ENCODE peak calls at places on chromosomes 12 and 14, in nine cellular contexts. One of them, this sample, is unnamed.

GRCh38 chr14:56129941-56130340 is 11.7 kb downstream of the PELI2 start:
- ATAC-seq in lower lobe of right lung: peak; percentile 74
- ATAC-seq in heart right ventricle: no peak
- ATAC-seq in IMR-90: no peak
- ATAC-seq in right cardiac atrium: peak; percentile 68
- ATAC-seq in HepG2: no peak
- ATAC-seq in CD4-positive, CD25-positive, alpha-beta regulatory T cell: no peak
- ATAC-seq in CD8-positive, alpha-beta T cell: no peak
- ATAC-seq in A549: no peak
- ATAC-seq in this sample: no peak

GRCh38 chr14:63157195-63157594 is 47.0 kb upstream of the RHOJ start:
- ATAC-seq in heart right ventricle: no peak
- ATAC-seq in IMR-90: no peak
- ATAC-seq in A549: no peak
- ATAC-seq in right cardiac atrium: no peak
- ATAC-seq in CD4-positive, CD25-positive, alpha-beta regulatory T cell: no peak
- ATAC-seq in CD8-positive, alpha-beta T cell: no peak
- ATAC-seq in lower lobe of right lung: no peak
- ATAC-seq in HepG2: no peak
- ATAC-seq in this sample: no peak

GRCh38 chr14:57943038-57943437 is 77.1 kb upstream of the SLC35F4 start:
- ATAC-seq in IMR-90: no peak
- ATAC-seq in lower lobe of right lung: no peak
- ATAC-seq in HepG2: no peak
- ATAC-seq in right cardiac atrium: no peak
- ATAC-seq in A549: no peak
- ATAC-seq in CD4-positive, CD25-positive, alpha-beta regulatory T cell: no peak
- ATAC-seq in heart right ventricle: no peak
- ATAC-seq in CD8-positive, alpha-beta T cell: no peak
- ATAC-seq in this sample: no peak

GRCh38 chr12:20576528-20576927 is 118.6 kb upstream of the SLCO1C1 start:
- ATAC-seq in A549: no peak
- ATAC-seq in HepG2: no peak
- ATAC-seq in right cardiac atrium: no peak
- ATAC-seq in CD8-positive, alpha-beta T cell: no peak
- ATAC-seq in IMR-90: no peak
- ATAC-seq in CD4-positive, CD25-positive, alpha-beta regulatory T cell: no peak
- ATAC-seq in lower lobe of right lung: no peak
- ATAC-seq in heart right ventricle: no peak
- ATAC-seq in this sample: no peak

GRCh38 chr14:64463198-64463597 is 2.1 kb upstream of the AKAP5 start:
- ATAC-seq in right cardiac atrium: no peak
- ATAC-seq in HepG2: no peak
- ATAC-seq in CD4-positive, CD25-positive, alpha-beta regulatory T cell: no peak
- ATAC-seq in A549: no peak
- ATAC-seq in lower lobe of right lung: no peak
- ATAC-seq in heart right ventricle: no peak
- ATAC-seq in IMR-90: no peak
- ATAC-seq in CD8-positive, alpha-beta T cell: no peak
- ATAC-seq in this sample: no peak

GRCh38 chr12:68137278-68137930 is 22.1 kb downstream of the IFNG start:
- ATAC-seq in right cardiac atrium: no peak
- ATAC-seq in HepG2: no peak
- ATAC-seq in CD4-positive, CD25-positive, alpha-beta regulatory T cell: peak; percentile 52
- ATAC-seq in A549: no peak
- ATAC-seq in IMR-90: no peak
- ATAC-seq in heart right ventricle: no peak
- ATAC-seq in lower lobe of right lung: no peak
- ATAC-seq in CD8-positive, alpha-beta T cell: peak; percentile 20
- ATAC-seq in this sample: no peak

GRCh38 chr12:38930994-38931393 is 25.6 kb upstream of the CPNE8 start:
- ATAC-seq in CD4-positive, CD25-positive, alpha-beta regulatory T cell: no peak
- ATAC-seq in CD8-positive, alpha-beta T cell: no peak
- ATAC-seq in heart right ventricle: no peak
- ATAC-seq in right cardiac atrium: no peak
- ATAC-seq in lower lobe of right lung: no peak
- ATAC-seq in HepG2: peak; percentile 56
- ATAC-seq in A549: no peak
- ATAC-seq in IMR-90: no peak
- ATAC-seq in this sample: no peak

GRCh38 chr12:123973552-123974341 is 732 bp downstream of the ZNF664 start:
- ATAC-seq in CD8-positive, alpha-beta T cell: no peak
- ATAC-seq in HepG2: peak; percentile 14
- ATAC-seq in CD4-positive, CD25-positive, alpha-beta regulatory T cell: no peak
- ATAC-seq in right cardiac atrium: peak; percentile 4
- ATAC-seq in lower lobe of right lung: no peak
- ATAC-seq in heart right ventricle: peak; percentile 49
- ATAC-seq in A549: peak; percentile 45
- ATAC-seq in IMR-90: no peak
- ATAC-seq in this sample: no peak

GRCh38 chr12:49253033-49253623 is 11.8 kb upstream of the TUBA1C start:
- ATAC-seq in CD4-positive, CD25-positive, alpha-beta regulatory T cell: no peak
- ATAC-seq in CD8-positive, alpha-beta T cell: no peak
- ATAC-seq in IMR-90: peak; percentile 51
- ATAC-seq in HepG2: no peak
- ATAC-seq in A549: peak; percentile 53
- ATAC-seq in heart right ventricle: no peak
- ATAC-seq in lower lobe of right lung: no peak
- ATAC-seq in right cardiac atrium: no peak
- ATAC-seq in this sample: no peak

GRCh38 chr12:47033081-47033480 is 46.3 kb upstream of the PCED1B start:
- ATAC-seq in heart right ventricle: peak; percentile 77
- ATAC-seq in right cardiac atrium: peak; percentile 95
- ATAC-seq in A549: peak; percentile 90
- ATAC-seq in IMR-90: peak; percentile 65
- ATAC-seq in CD8-positive, alpha-beta T cell: no peak
- ATAC-seq in HepG2: no peak
- ATAC-seq in lower lobe of right lung: peak; percentile 89
- ATAC-seq in CD4-positive, CD25-positive, alpha-beta regulatory T cell: no peak
- ATAC-seq in this sample: peak; percentile 72

GRCh38 chr14:77714926-77715325 is 7.0 kb downstream of the SLIRP start:
- ATAC-seq in HepG2: no peak
- ATAC-seq in right cardiac atrium: no peak
- ATAC-seq in lower lobe of right lung: no peak
- ATAC-seq in IMR-90: no peak
- ATAC-seq in A549: no peak
- ATAC-seq in heart right ventricle: no peak
- ATAC-seq in CD8-positive, alpha-beta T cell: no peak
- ATAC-seq in CD4-positive, CD25-positive, alpha-beta regulatory T cell: no peak
- ATAC-seq in this sample: no peak

GRCh38 chr12:121750507-121750955 is 38.0 kb downstream of the TMEM120B start:
- ATAC-seq in CD8-positive, alpha-beta T cell: peak; percentile 20
- ATAC-seq in lower lobe of right lung: no peak
- ATAC-seq in IMR-90: no peak
- ATAC-seq in right cardiac atrium: no peak
- ATAC-seq in CD4-positive, CD25-positive, alpha-beta regulatory T cell: no peak
- ATAC-seq in HepG2: no peak
- ATAC-seq in heart right ventricle: no peak
- ATAC-seq in A549: no peak
- ATAC-seq in this sample: no peak
- H3K27ac ChIP-seq in CD8-positive, alpha-beta T cell: no peak overlapping the region
- H3K27ac ChIP-seq in lower lobe of right lung: no peak overlapping the region
- H3K27ac ChIP-seq in IMR-90: no peak overlapping the region
- H3K27ac ChIP-seq in right cardiac atrium: no peak overlapping the region
- H3K27ac ChIP-seq in CD4-positive, CD25-positive, alpha-beta regulatory T cell: no peak overlapping the region
- H3K27ac ChIP-seq in HepG2: no peak overlapping the region
- H3K27ac ChIP-seq in heart right ventricle: no peak overlapping the region
- H3K27ac ChIP-seq in A549: peak overlapping the region; percentile 87
- H3K27ac ChIP-seq in this sample: no peak overlapping the region

GRCh38 chr12:13121568-13121967 is 18.1 kb upstream of the GSG1 start:
- ATAC-seq in CD8-positive, alpha-beta T cell: no peak
- ATAC-seq in right cardiac atrium: peak; percentile 52
- ATAC-seq in CD4-positive, CD25-positive, alpha-beta regulatory T cell: no peak
- ATAC-seq in heart right ventricle: no peak
- ATAC-seq in IMR-90: no peak
- ATAC-seq in lower lobe of right lung: no peak
- ATAC-seq in HepG2: no peak
- ATAC-seq in A549: no peak
- ATAC-seq in this sample: no peak
- H3K27ac ChIP-seq in CD8-positive, alpha-beta T cell: no peak overlapping the region
- H3K27ac ChIP-seq in right cardiac atrium: peak overlapping the region; percentile 33
- H3K27ac ChIP-seq in CD4-positive, CD25-positive, alpha-beta regulatory T cell: no peak overlapping the region
- H3K27ac ChIP-seq in heart right ventricle: peak overlapping the region; percentile 58
- H3K27ac ChIP-seq in IMR-90: no peak overlapping the region
- H3K27ac ChIP-seq in lower lobe of right lung: no peak overlapping the region
- H3K27ac ChIP-seq in HepG2: no peak overlapping the region
- H3K27ac ChIP-seq in A549: no peak overlapping the region
- H3K27ac ChIP-seq in this sample: no peak overlapping the region

DNA sequence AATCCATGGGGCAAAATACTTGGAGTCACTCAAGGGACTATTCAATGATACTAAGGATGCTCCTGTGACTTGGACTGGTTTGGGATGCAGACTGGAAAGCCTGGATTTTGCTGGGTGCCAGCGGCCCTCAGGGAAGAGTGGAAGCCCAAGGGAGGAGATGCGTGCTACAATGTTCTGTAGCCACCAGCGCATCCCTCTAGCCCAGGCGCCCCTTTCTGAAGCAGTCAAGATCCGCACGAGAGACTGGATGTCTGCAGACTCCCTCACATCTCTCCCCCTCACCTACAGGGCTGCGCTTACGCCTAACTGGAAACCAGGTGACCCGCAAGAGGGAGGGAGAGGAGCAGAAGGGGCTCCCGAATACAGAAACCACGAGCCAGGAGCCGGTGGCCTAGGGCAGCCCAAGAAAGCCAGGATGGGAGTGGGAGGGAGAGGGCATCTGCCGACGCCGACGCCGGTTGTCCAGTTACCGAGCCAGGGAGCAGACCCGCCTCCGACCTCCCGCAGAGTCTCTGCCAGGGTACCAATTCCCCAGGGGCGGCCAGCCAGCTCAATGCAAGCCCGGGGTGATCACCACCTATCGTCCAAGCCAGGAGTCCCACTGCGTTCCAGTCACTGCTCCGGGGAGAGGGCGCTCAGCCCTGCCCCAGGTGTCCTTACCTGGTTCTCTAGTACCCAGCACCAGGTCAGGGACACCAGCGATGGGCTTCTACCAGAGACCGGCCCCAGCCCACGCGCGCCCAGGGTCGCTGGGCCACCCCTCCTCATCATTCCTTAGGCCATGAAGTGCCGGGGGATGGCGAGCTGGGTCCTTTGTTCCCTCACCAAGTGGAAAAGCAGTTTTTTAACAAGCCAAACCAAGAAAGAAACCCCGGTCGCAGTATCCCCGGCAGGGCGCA is 1.2 kb downstream of the NTN4 start:
- ATAC-seq in HepG2: peak; percentile 84
- ATAC-seq in A549: peak; percentile 66
- ATAC-seq in lower lobe of right lung: peak; percentile 57
- ATAC-seq in CD8-positive, alpha-beta T cell: no peak
- ATAC-seq in CD4-positive, CD25-positive, alpha-beta regulatory T cell: no peak
- ATAC-seq in heart right ventricle: peak; percentile 67
- ATAC-seq in right cardiac atrium: peak; percentile 37
- ATAC-seq in IMR-90: peak; percentile 19
- ATAC-seq in this sample: no peak
- H3K27ac ChIP-seq in HepG2: peak overlapping the region; percentile 23
- H3K27ac ChIP-seq in A549: peak overlapping the region; percentile 99
- H3K27ac ChIP-seq in lower lobe of right lung: peak overlapping the region; percentile 82
- H3K27ac ChIP-seq in CD8-positive, alpha-beta T cell: no peak overlapping the region
- H3K27ac ChIP-seq in CD4-positive, CD25-positive, alpha-beta regulatory T cell: no peak overlapping the region
- H3K27ac ChIP-seq in heart right ventricle: peak overlapping the region; percentile 90
- H3K27ac ChIP-seq in right cardiac atrium: peak overlapping the region; percentile 23
- H3K27ac ChIP-seq in IMR-90: peak overlapping the region; percentile 34
- H3K27ac ChIP-seq in this sample: peak overlapping the region; percentile 96

GRCh38 chr12:94834036-94834625 is 169.4 kb downstream of the NDUFA12 start:
- ATAC-seq in HepG2: no peak
- ATAC-seq in CD4-positive, CD25-positive, alpha-beta regulatory T cell: no peak
- ATAC-seq in CD8-positive, alpha-beta T cell: no peak
- ATAC-seq in lower lobe of right lung: no peak
- ATAC-seq in heart right ventricle: no peak
- ATAC-seq in IMR-90: no peak
- ATAC-seq in right cardiac atrium: no peak
- ATAC-seq in A549: no peak
- ATAC-seq in this sample: no peak

GRCh38 chr12:94832105-94832504 is 171.4 kb downstream of the NDUFA12 start:
- ATAC-seq in HepG2: no peak
- ATAC-seq in CD8-positive, alpha-beta T cell: no peak
- ATAC-seq in A549: no peak
- ATAC-seq in right cardiac atrium: no peak
- ATAC-seq in IMR-90: no peak
- ATAC-seq in lower lobe of right lung: no peak
- ATAC-seq in CD4-positive, CD25-positive, alpha-beta regulatory T cell: no peak
- ATAC-seq in heart right ventricle: no peak
- ATAC-seq in this sample: no peak

GRCh38 chr12:94831081-94831747 is 172.3 kb downstream of the NDUFA12 start:
- ATAC-seq in A549: no peak
- ATAC-seq in heart right ventricle: no peak
- ATAC-seq in IMR-90: no peak
- ATAC-seq in CD4-positive, CD25-positive, alpha-beta regulatory T cell: peak; percentile 62
- ATAC-seq in CD8-positive, alpha-beta T cell: peak; percentile 48
- ATAC-seq in HepG2: no peak
- ATAC-seq in right cardiac atrium: no peak
- ATAC-seq in lower lobe of right lung: peak; percentile 77
- ATAC-seq in this sample: peak; percentile 19

GRCh38 chr12:94829552-94829951 is 173.9 kb downstream of the NDUFA12 start:
- ATAC-seq in CD4-positive, CD25-positive, alpha-beta regulatory T cell: no peak
- ATAC-seq in CD8-positive, alpha-beta T cell: no peak
- ATAC-seq in lower lobe of right lung: no peak
- ATAC-seq in right cardiac atrium: no peak
- ATAC-seq in heart right ventricle: no peak
- ATAC-seq in HepG2: no peak
- ATAC-seq in A549: no peak
- ATAC-seq in IMR-90: peak; percentile 40
- ATAC-seq in this sample: no peak

GRCh38 chr12:94832780-94833760 is 170.4 kb downstream of the NDUFA12 start:
- ATAC-seq in IMR-90: peak; percentile 32
- ATAC-seq in lower lobe of right lung: peak; percentile 54
- ATAC-seq in heart right ventricle: no peak
- ATAC-seq in CD8-positive, alpha-beta T cell: no peak
- ATAC-seq in A549: no peak
- ATAC-seq in HepG2: no peak
- ATAC-seq in CD4-positive, CD25-positive, alpha-beta regulatory T cell: no peak
- ATAC-seq in right cardiac atrium: peak; percentile 50
- ATAC-seq in this sample: peak; percentile 40
- H3K27ac ChIP-seq in IMR-90: no peak overlapping the region
- H3K27ac ChIP-seq in lower lobe of right lung: peak overlapping the region; percentile 60
- H3K27ac ChIP-seq in heart right ventricle: peak overlapping the region; percentile 51
- H3K27ac ChIP-seq in CD8-positive, alpha-beta T cell: no peak overlapping the region
- H3K27ac ChIP-seq in A549: no peak overlapping the region
- H3K27ac ChIP-seq in HepG2: no peak overlapping the region
- H3K27ac ChIP-seq in CD4-positive, CD25-positive, alpha-beta regulatory T cell: no peak overlapping the region
- H3K27ac ChIP-seq in right cardiac atrium: no peak overlapping the region
- H3K27ac ChIP-seq in this sample: peak overlapping the region; percentile 80

DNA sequence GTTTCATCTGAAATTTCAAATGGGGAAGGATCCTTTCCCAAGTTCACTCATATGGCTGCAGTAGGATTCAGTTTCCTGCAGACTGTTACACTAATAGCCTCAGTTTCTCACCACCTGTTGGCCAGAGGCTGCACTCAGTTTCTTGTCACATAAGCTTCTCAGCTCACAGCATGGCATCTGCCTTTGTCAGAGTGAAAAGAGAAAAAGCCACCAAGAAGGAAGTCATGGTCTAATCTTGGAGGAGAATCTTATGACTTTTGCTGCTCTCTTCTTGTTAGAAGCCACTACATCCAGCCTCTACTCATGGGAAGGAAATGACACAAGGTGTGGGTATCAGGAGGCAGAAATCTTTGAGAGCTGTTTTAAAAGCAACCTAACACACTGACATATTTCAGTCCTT is 39.4 kb upstream of the BTG1 start:
- ATAC-seq in HepG2: no peak
- ATAC-seq in heart right ventricle: no peak
- ATAC-seq in IMR-90: no peak
- ATAC-seq in lower lobe of right lung: no peak
- ATAC-seq in CD4-positive, CD25-positive, alpha-beta regulatory T cell: peak; percentile 80
- ATAC-seq in right cardiac atrium: no peak
- ATAC-seq in A549: no peak
- ATAC-seq in CD8-positive, alpha-beta T cell: peak; percentile 87
- ATAC-seq in this sample: no peak
- H3K27ac ChIP-seq in HepG2: no peak overlapping the region
- H3K27ac ChIP-seq in heart right ventricle: no peak overlapping the region
- H3K27ac ChIP-seq in IMR-90: no peak overlapping the region
- H3K27ac ChIP-seq in lower lobe of right lung: no peak overlapping the region
- H3K27ac ChIP-seq in CD4-positive, CD25-positive, alpha-beta regulatory T cell: no peak overlapping the region
- H3K27ac ChIP-seq in right cardiac atrium: no peak overlapping the region
- H3K27ac ChIP-seq in A549: no peak overlapping the region
- H3K27ac ChIP-seq in CD8-positive, alpha-beta T cell: no peak overlapping the region
- H3K27ac ChIP-seq in this sample: no peak overlapping the region

This sample was measured in gastroesophageal sphincter.